ENCODE peak calls at places on chromosome 15, in five cellular contexts. M is NCI-H1417; W is C1 segment of cervical spinal cord; N is lower lobe of right lung; S is activated naive CD8-positive, alpha-beta T cell treated with anti-CD3 and anti-CD28 coated beads for 36 hours. B is an unnamed sample.

GRCh38 chr15:85976986-85977385 is 102.7 kb upstream of the AGBL1 start:
- DNase-seq in M (no peak), W (no peak), N (no peak), S (no peak), B (no peak)

GRCh38 chr15:89787946-89788345 is 11.8 kb downstream of the MESP2 start:
- DNase-seq in M (no peak), W (no peak), N (no peak), S (no peak), B (no peak)

GRCh38 chr15:66024998-66025397 is 155.7 kb downstream of the RAB11A start:
- DNase-seq in M (no peak), W (no peak), N (no peak), S (no peak), B (no peak)

GRCh38 chr15:88792342-88793282 is 10.6 kb upstream of the ACAN start:
- DNase-seq in M (no peak), W (no peak), N (no peak), S (no peak), B (no peak)

GRCh38 chr15:44308415-44308814 is 19.9 kb downstream of the GOLM2 start:
- DNase-seq in M (no peak), W (no peak), N (no peak), S (peak; percentile 36), B (no peak)

GRCh38 chr15:43912991-43913927 is 86.5 kb downstream of the WDR76 start:
- DNase-seq in M (no peak), W (no peak), N (no peak), S (no peak), B (no peak)

GRCh38 chr15:90872481-90873184 is 4.2 kb downstream of the FURIN start:
- DNase-seq in M (no peak), W (no peak), N (no peak), S (peak; percentile 51), B (no peak)

GRCh38 chr15:73685981-73686380 is 1.8 kb downstream of the CD276 start:
- DNase-seq in M (no peak), W (no peak), N (no peak), S (no peak), B (no peak)

B was measured in CD14-positive monocyte.